ENCODE peak calls at places on chromosomes 12 and 14, in five cellular contexts. One of them, this sample, is unnamed.

GRCh38 chr14:104114421-104115130 is 23.8 kb upstream of the KIF26A start:
- DNase-seq in activated CD4-positive, CD25-positive, alpha-beta regulatory T cell: no peak
- DNase-seq in prostate gland: no peak
- DNase-seq in RCC 7860: no peak
- DNase-seq in transverse colon: no peak
- DNase-seq in this sample: peak; percentile 37

GRCh38 chr12:54419088-54419887 is at the start of gene ITGA5:
- DNase-seq in activated CD4-positive, CD25-positive, alpha-beta regulatory T cell: no peak
- DNase-seq in transverse colon: peak; percentile 73
- DNase-seq in prostate gland: peak; percentile 60
- DNase-seq in RCC 7860: peak; percentile 38
- DNase-seq in this sample: peak; percentile 70

GRCh38 chr12:55703976-55704761 is 3.5 kb downstream of the ITGA7 start:
- DNase-seq in transverse colon: no peak
- DNase-seq in RCC 7860: no peak
- DNase-seq in activated CD4-positive, CD25-positive, alpha-beta regulatory T cell: no peak
- DNase-seq in prostate gland: no peak
- DNase-seq in this sample: no peak

GRCh38 chr12:75766263-75767160 is 255.1 kb upstream of the KRR1 start:
- DNase-seq in RCC 7860: peak; percentile 93
- DNase-seq in transverse colon: no peak
- DNase-seq in activated CD4-positive, CD25-positive, alpha-beta regulatory T cell: no peak
- DNase-seq in prostate gland: no peak
- DNase-seq in this sample: no peak

GRCh38 chr14:78405071-78405856 is 235.1 kb downstream of the NRXN3 start:
- DNase-seq in prostate gland: no peak
- DNase-seq in activated CD4-positive, CD25-positive, alpha-beta regulatory T cell: no peak
- DNase-seq in RCC 7860: peak; percentile 45
- DNase-seq in transverse colon: no peak
- DNase-seq in this sample: no peak

GRCh38 chr12:1839464-1839863 is 19.1 kb downstream of the LRTM2 start:
- DNase-seq in prostate gland: no peak
- DNase-seq in activated CD4-positive, CD25-positive, alpha-beta regulatory T cell: no peak
- DNase-seq in RCC 7860: no peak
- DNase-seq in transverse colon: no peak
- DNase-seq in this sample: no peak

GRCh38 chr14:67137744-67138371 is 51.4 kb upstream of the GARIN2 start:
- DNase-seq in RCC 7860: no peak
- DNase-seq in transverse colon: no peak
- DNase-seq in activated CD4-positive, CD25-positive, alpha-beta regulatory T cell: no peak
- DNase-seq in prostate gland: no peak
- DNase-seq in this sample: no peak

GRCh38 chr12:207804-208203 is 6.2 kb downstream of the SLC6A12 start:
- DNase-seq in prostate gland: no peak
- DNase-seq in RCC 7860: no peak
- DNase-seq in transverse colon: no peak
- DNase-seq in activated CD4-positive, CD25-positive, alpha-beta regulatory T cell: no peak
- DNase-seq in this sample: no peak

GRCh38 chr14:79016828-79017505 is 846.8 kb downstream of the NRXN3 start:
- DNase-seq in RCC 7860: peak; percentile 70
- DNase-seq in prostate gland: no peak
- DNase-seq in activated CD4-positive, CD25-positive, alpha-beta regulatory T cell: no peak
- DNase-seq in transverse colon: no peak
- DNase-seq in this sample: no peak

GRCh38 chr12:51926718-51927117 is 19.4 kb downstream of the ACVRL1 start:
- DNase-seq in activated CD4-positive, CD25-positive, alpha-beta regulatory T cell: no peak
- DNase-seq in RCC 7860: no peak
- DNase-seq in prostate gland: peak; percentile 34
- DNase-seq in transverse colon: peak; percentile 77
- DNase-seq in this sample: no peak

GRCh38 chr12:2650261-2651060 is 144.3 kb upstream of the FKBP4 start:
- DNase-seq in transverse colon: peak; percentile 5
- DNase-seq in RCC 7860: no peak
- DNase-seq in prostate gland: no peak
- DNase-seq in activated CD4-positive, CD25-positive, alpha-beta regulatory T cell: no peak
- DNase-seq in this sample: no peak

GRCh38 chr12:41970744-41971143 is 173.9 kb downstream of the GXYLT1 start:
- DNase-seq in transverse colon: no peak
- DNase-seq in RCC 7860: no peak
- DNase-seq in prostate gland: no peak
- DNase-seq in activated CD4-positive, CD25-positive, alpha-beta regulatory T cell: no peak
- DNase-seq in this sample: no peak

GRCh38 chr12:69008510-69008909 is 75.5 kb upstream of the CPM start:
- DNase-seq in RCC 7860: no peak
- DNase-seq in prostate gland: no peak
- DNase-seq in transverse colon: no peak
- DNase-seq in activated CD4-positive, CD25-positive, alpha-beta regulatory T cell: no peak
- DNase-seq in this sample: no peak

GRCh38 chr12:122946690-122947271 is 19.5 kb downstream of the ABCB9 start:
- DNase-seq in activated CD4-positive, CD25-positive, alpha-beta regulatory T cell: peak; percentile 41
- DNase-seq in transverse colon: peak; percentile 88
- DNase-seq in RCC 7860: peak; percentile 96
- DNase-seq in prostate gland: peak; percentile 93
- DNase-seq in this sample: no peak

GRCh38 chr12:109065154-109065852 is 12.9 kb downstream of the USP30 start:
- DNase-seq in transverse colon: peak; percentile 67
- DNase-seq in activated CD4-positive, CD25-positive, alpha-beta regulatory T cell: no peak
- DNase-seq in prostate gland: no peak
- DNase-seq in RCC 7860: no peak
- DNase-seq in this sample: no peak

GRCh38 chr14:52949711-52950409 is 990 bp downstream of the FERMT2 start:
- DNase-seq in RCC 7860: peak; percentile 18
- DNase-seq in activated CD4-positive, CD25-positive, alpha-beta regulatory T cell: no peak
- DNase-seq in prostate gland: peak; percentile 47
- DNase-seq in transverse colon: no peak
- DNase-seq in this sample: no peak

GRCh38 chr12:100520048-100520769 is 46.5 kb downstream of the NR1H4 start:
- DNase-seq in transverse colon: no peak
- DNase-seq in RCC 7860: no peak
- DNase-seq in prostate gland: no peak
- DNase-seq in activated CD4-positive, CD25-positive, alpha-beta regulatory T cell: no peak
- DNase-seq in this sample: no peak

GRCh38 chr14:61502459-61503093 is 181.2 kb downstream of the PRKCH start:
- DNase-seq in RCC 7860: peak; percentile 42
- DNase-seq in activated CD4-positive, CD25-positive, alpha-beta regulatory T cell: no peak
- DNase-seq in prostate gland: no peak
- DNase-seq in transverse colon: no peak
- DNase-seq in this sample: no peak

GRCh38 chr12:68750506-68750905 is 4.5 kb downstream of the SLC35E3 start:
- DNase-seq in activated CD4-positive, CD25-positive, alpha-beta regulatory T cell: no peak
- DNase-seq in transverse colon: no peak
- DNase-seq in prostate gland: no peak
- DNase-seq in RCC 7860: no peak
- DNase-seq in this sample: no peak

GRCh38 chr12:12807970-12808702 is 5.0 kb upstream of the DDX47 start:
- DNase-seq in activated CD4-positive, CD25-positive, alpha-beta regulatory T cell: no peak
- DNase-seq in transverse colon: peak; percentile 60
- DNase-seq in RCC 7860: no peak
- DNase-seq in prostate gland: no peak
- DNase-seq in this sample: no peak

GRCh38 chr12:26338574-26339572 is 143.5 kb downstream of the SSPN start:
- DNase-seq in activated CD4-positive, CD25-positive, alpha-beta regulatory T cell: no peak
- DNase-seq in prostate gland: no peak
- DNase-seq in RCC 7860: peak; percentile 37
- DNase-seq in transverse colon: no peak
- DNase-seq in this sample: no peak

GRCh38 chr14:77046706-77047105 is 18.2 kb upstream of the IRF2BPL start:
- DNase-seq in RCC 7860: no peak
- DNase-seq in transverse colon: no peak
- DNase-seq in activated CD4-positive, CD25-positive, alpha-beta regulatory T cell: no peak
- DNase-seq in prostate gland: no peak
- DNase-seq in this sample: no peak

GRCh38 chr12:100908501-100908900 is 113.9 kb downstream of the ANO4 start:
- DNase-seq in activated CD4-positive, CD25-positive, alpha-beta regulatory T cell: no peak
- DNase-seq in RCC 7860: peak; percentile 57
- DNase-seq in prostate gland: no peak
- DNase-seq in transverse colon: no peak
- DNase-seq in this sample: no peak

GRCh38 chr12:57549203-57549908 is 488 bp upstream of the KIF5A start:
- DNase-seq in RCC 7860: no peak
- DNase-seq in activated CD4-positive, CD25-positive, alpha-beta regulatory T cell: no peak
- DNase-seq in transverse colon: no peak
- DNase-seq in prostate gland: no peak
- DNase-seq in this sample: no peak

GRCh38 chr12:16198884-16199283 is 78.6 kb downstream of the SLC15A5 start:
- DNase-seq in RCC 7860: no peak
- DNase-seq in prostate gland: no peak
- DNase-seq in transverse colon: no peak
- DNase-seq in activated CD4-positive, CD25-positive, alpha-beta regulatory T cell: no peak
- DNase-seq in this sample: no peak

GRCh38 chr14:21001218-21001617 is 2.1 kb downstream of the SLC39A2 start:
- DNase-seq in RCC 7860: no peak
- DNase-seq in transverse colon: peak; percentile 62
- DNase-seq in activated CD4-positive, CD25-positive, alpha-beta regulatory T cell: no peak
- DNase-seq in prostate gland: no peak
- DNase-seq in this sample: no peak

GRCh38 chr12:55073043-55074022 is 52.9 kb upstream of the OR9K2 start:
- DNase-seq in RCC 7860: peak; percentile 17
- DNase-seq in transverse colon: peak; percentile 72
- DNase-seq in prostate gland: peak; percentile 50
- DNase-seq in activated CD4-positive, CD25-positive, alpha-beta regulatory T cell: peak; percentile 55
- DNase-seq in this sample: peak; percentile 60

This sample was measured in mesothelial cell of epicardium.